ENCODE peak calls at places on chromosomes 6 and 20, in ten cellular contexts. One of them, this sample, is unnamed.
A peak's percentile ranks its signal among the peaks of the same experiment; 100 is the strongest.

GRCh38 chr6:111536888-111537287 is 53.9 kb upstream of the REV3L start:
- DNase-seq in astrocyte of the spinal cord: no peak
- DNase-seq in amygdala: no peak
- DNase-seq in Kasumi-1: peak; percentile 82
- DNase-seq in choroid plexus epithelial cell: peak; percentile 21
- DNase-seq in GM23248: no peak
- DNase-seq in CD8-positive, alpha-beta T cell: no peak
- DNase-seq in ecto neural progenitor cell: no peak
- DNase-seq in neural progenitor cell: no peak
- DNase-seq in GM13977: peak; percentile 23
- DNase-seq in this sample: no peak

GRCh38 chr6:156347251-156348049 is 429.7 kb upstream of the ARID1B start:
- DNase-seq in astrocyte of the spinal cord: peak; percentile 3
- DNase-seq in Kasumi-1: peak; percentile 18
- DNase-seq in ecto neural progenitor cell: no peak
- DNase-seq in GM13977: no peak
- DNase-seq in neural progenitor cell: no peak
- DNase-seq in choroid plexus epithelial cell: peak; percentile 2
- DNase-seq in CD8-positive, alpha-beta T cell: no peak
- DNase-seq in amygdala: no peak
- DNase-seq in GM23248: no peak
- DNase-seq in this sample: no peak

GRCh38 chr20:56624786-56625681 is 4.1 kb upstream of the TFAP2C start:
- DNase-seq in astrocyte of the spinal cord: no peak
- DNase-seq in GM13977: no peak
- DNase-seq in Kasumi-1: no peak
- DNase-seq in amygdala: no peak
- DNase-seq in ecto neural progenitor cell: peak; percentile 60
- DNase-seq in GM23248: no peak
- DNase-seq in choroid plexus epithelial cell: no peak
- DNase-seq in CD8-positive, alpha-beta T cell: no peak
- DNase-seq in neural progenitor cell: peak; percentile 55
- DNase-seq in this sample: no peak

GRCh38 chr6:36677059-36677749 is 1.3 kb upstream of the CDKN1A start:
- DNase-seq in neural progenitor cell: no peak
- DNase-seq in GM13977: no peak
- DNase-seq in Kasumi-1: no peak
- DNase-seq in amygdala: no peak
- DNase-seq in GM23248: peak; percentile 51
- DNase-seq in choroid plexus epithelial cell: peak; percentile 42
- DNase-seq in astrocyte of the spinal cord: peak; percentile 35
- DNase-seq in CD8-positive, alpha-beta T cell: no peak
- DNase-seq in ecto neural progenitor cell: no peak
- DNase-seq in this sample: no peak

GRCh38 chr20:36550797-36551299 is 9.5 kb downstream of the MYL9 start:
- DNase-seq in CD8-positive, alpha-beta T cell: no peak
- DNase-seq in choroid plexus epithelial cell: peak; percentile 31
- DNase-seq in GM13977: no peak
- DNase-seq in amygdala: no peak
- DNase-seq in GM23248: peak; percentile 22
- DNase-seq in neural progenitor cell: no peak
- DNase-seq in astrocyte of the spinal cord: no peak
- DNase-seq in ecto neural progenitor cell: no peak
- DNase-seq in Kasumi-1: no peak
- DNase-seq in this sample: no peak

GRCh38 chr6:170032706-170033309 is 258.1 kb downstream of the DLL1 start:
- DNase-seq in choroid plexus epithelial cell: no peak
- DNase-seq in neural progenitor cell: no peak
- DNase-seq in GM13977: no peak
- DNase-seq in astrocyte of the spinal cord: no peak
- DNase-seq in CD8-positive, alpha-beta T cell: no peak
- DNase-seq in GM23248: no peak
- DNase-seq in Kasumi-1: no peak
- DNase-seq in ecto neural progenitor cell: no peak
- DNase-seq in amygdala: no peak
- DNase-seq in this sample: no peak

GRCh38 chr6:25504661-25505060 is 147.4 kb upstream of the SCGN start:
- DNase-seq in amygdala: no peak
- DNase-seq in neural progenitor cell: peak; percentile 31
- DNase-seq in GM23248: peak; percentile 87
- DNase-seq in ecto neural progenitor cell: no peak
- DNase-seq in Kasumi-1: no peak
- DNase-seq in GM13977: no peak
- DNase-seq in CD8-positive, alpha-beta T cell: no peak
- DNase-seq in choroid plexus epithelial cell: no peak
- DNase-seq in astrocyte of the spinal cord: peak; percentile 80
- DNase-seq in this sample: peak; percentile 48

GRCh38 chr6:3022765-3023662 is 23.3 kb downstream of the NQO2 start:
- DNase-seq in GM13977: no peak
- DNase-seq in choroid plexus epithelial cell: no peak
- DNase-seq in GM23248: peak; percentile 52
- DNase-seq in Kasumi-1: peak; percentile 71
- DNase-seq in ecto neural progenitor cell: no peak
- DNase-seq in amygdala: no peak
- DNase-seq in CD8-positive, alpha-beta T cell: no peak
- DNase-seq in astrocyte of the spinal cord: no peak
- DNase-seq in neural progenitor cell: no peak
- DNase-seq in this sample: peak; percentile 60

GRCh38 chr20:54067606-54068174 is 2.7 kb downstream of the BCAS1 start:
- DNase-seq in GM13977: no peak
- DNase-seq in astrocyte of the spinal cord: peak; percentile 15
- DNase-seq in neural progenitor cell: no peak
- DNase-seq in GM23248: peak; percentile 59
- DNase-seq in amygdala: no peak
- DNase-seq in CD8-positive, alpha-beta T cell: no peak
- DNase-seq in choroid plexus epithelial cell: peak; percentile 13
- DNase-seq in Kasumi-1: no peak
- DNase-seq in ecto neural progenitor cell: no peak
- DNase-seq in this sample: peak; percentile 81

GRCh38 chr6:129493396-129493902 is 216.5 kb downstream of the ARHGAP18 start:
- DNase-seq in GM13977: no peak
- DNase-seq in amygdala: no peak
- DNase-seq in ecto neural progenitor cell: no peak
- DNase-seq in CD8-positive, alpha-beta T cell: no peak
- DNase-seq in choroid plexus epithelial cell: peak; percentile 34
- DNase-seq in neural progenitor cell: no peak
- DNase-seq in GM23248: peak; percentile 75
- DNase-seq in Kasumi-1: no peak
- DNase-seq in astrocyte of the spinal cord: peak; percentile 73
- DNase-seq in this sample: peak; percentile 35

GRCh38 chr6:114281496-114281895 is 61.3 kb downstream of the HS3ST5 start:
- DNase-seq in amygdala: no peak
- DNase-seq in Kasumi-1: peak; percentile 12
- DNase-seq in GM23248: no peak
- DNase-seq in neural progenitor cell: no peak
- DNase-seq in GM13977: no peak
- DNase-seq in choroid plexus epithelial cell: no peak
- DNase-seq in ecto neural progenitor cell: no peak
- DNase-seq in astrocyte of the spinal cord: no peak
- DNase-seq in CD8-positive, alpha-beta T cell: no peak
- DNase-seq in this sample: no peak

GRCh38 chr20:62481441-62482135 is 5.8 kb upstream of the GATA5 start:
- DNase-seq in neural progenitor cell: peak; percentile 58
- DNase-seq in Kasumi-1: no peak
- DNase-seq in astrocyte of the spinal cord: no peak
- DNase-seq in choroid plexus epithelial cell: no peak
- DNase-seq in GM23248: no peak
- DNase-seq in ecto neural progenitor cell: no peak
- DNase-seq in CD8-positive, alpha-beta T cell: no peak
- DNase-seq in GM13977: no peak
- DNase-seq in amygdala: no peak
- DNase-seq in this sample: no peak

GRCh38 chr20:39264506-39265172 is 302.5 kb downstream of the DHX35 start:
- DNase-seq in neural progenitor cell: peak; percentile 80
- DNase-seq in astrocyte of the spinal cord: peak; percentile 67
- DNase-seq in ecto neural progenitor cell: peak; percentile 71
- DNase-seq in choroid plexus epithelial cell: peak; percentile 85
- DNase-seq in GM23248: peak; percentile 89
- DNase-seq in amygdala: no peak
- DNase-seq in Kasumi-1: peak; percentile 74
- DNase-seq in GM13977: peak; percentile 56
- DNase-seq in CD8-positive, alpha-beta T cell: no peak
- DNase-seq in this sample: peak; percentile 52

GRCh38 chr6:43717822-43718221 is 30.2 kb upstream of the MRPS18A start:
- DNase-seq in GM23248: no peak
- DNase-seq in Kasumi-1: no peak
- DNase-seq in GM13977: no peak
- DNase-seq in amygdala: no peak
- DNase-seq in neural progenitor cell: no peak
- DNase-seq in CD8-positive, alpha-beta T cell: no peak
- DNase-seq in astrocyte of the spinal cord: no peak
- DNase-seq in ecto neural progenitor cell: no peak
- DNase-seq in choroid plexus epithelial cell: no peak
- DNase-seq in this sample: no peak

GRCh38 chr6:47103931-47104330 is 61.8 kb upstream of the ADGRF1 start:
- DNase-seq in Kasumi-1: no peak
- DNase-seq in astrocyte of the spinal cord: no peak
- DNase-seq in choroid plexus epithelial cell: peak; percentile 77
- DNase-seq in CD8-positive, alpha-beta T cell: no peak
- DNase-seq in ecto neural progenitor cell: no peak
- DNase-seq in GM23248: peak; percentile 31
- DNase-seq in GM13977: no peak
- DNase-seq in neural progenitor cell: no peak
- DNase-seq in amygdala: no peak
- DNase-seq in this sample: no peak

GRCh38 chr20:32970973-32971300 is 33.3 kb downstream of the SUN5 start:
- DNase-seq in choroid plexus epithelial cell: no peak
- DNase-seq in GM13977: no peak
- DNase-seq in GM23248: no peak
- DNase-seq in astrocyte of the spinal cord: no peak
- DNase-seq in Kasumi-1: no peak
- DNase-seq in CD8-positive, alpha-beta T cell: no peak
- DNase-seq in amygdala: no peak
- DNase-seq in ecto neural progenitor cell: peak; percentile 32
- DNase-seq in neural progenitor cell: no peak
- DNase-seq in this sample: no peak

GRCh38 chr6:2633763-2634150 is 117.0 kb downstream of the MYLK4 start:
- DNase-seq in Kasumi-1: no peak
- DNase-seq in GM13977: no peak
- DNase-seq in amygdala: no peak
- DNase-seq in choroid plexus epithelial cell: no peak
- DNase-seq in CD8-positive, alpha-beta T cell: no peak
- DNase-seq in neural progenitor cell: no peak
- DNase-seq in ecto neural progenitor cell: no peak
- DNase-seq in astrocyte of the spinal cord: no peak
- DNase-seq in GM23248: no peak
- DNase-seq in this sample: no peak

GRCh38 chr6:81814365-81815109 is 62.1 kb upstream of the TENT5A start:
- DNase-seq in amygdala: no peak
- DNase-seq in GM13977: no peak
- DNase-seq in Kasumi-1: no peak
- DNase-seq in choroid plexus epithelial cell: peak; percentile 65
- DNase-seq in CD8-positive, alpha-beta T cell: no peak
- DNase-seq in neural progenitor cell: no peak
- DNase-seq in GM23248: peak; percentile 75
- DNase-seq in ecto neural progenitor cell: no peak
- DNase-seq in astrocyte of the spinal cord: no peak
- DNase-seq in this sample: peak; percentile 39

GRCh38 chr6:164007881-164008280 is 593.4 kb downstream of the QKI start:
- DNase-seq in neural progenitor cell: no peak
- DNase-seq in amygdala: no peak
- DNase-seq in astrocyte of the spinal cord: no peak
- DNase-seq in GM23248: no peak
- DNase-seq in choroid plexus epithelial cell: no peak
- DNase-seq in Kasumi-1: no peak
- DNase-seq in CD8-positive, alpha-beta T cell: no peak
- DNase-seq in ecto neural progenitor cell: no peak
- DNase-seq in GM13977: no peak
- DNase-seq in this sample: peak; percentile 33

GRCh38 chr20:46939031-46939430 is 44.4 kb downstream of the EYA2 start:
- DNase-seq in GM13977: no peak
- DNase-seq in amygdala: no peak
- DNase-seq in choroid plexus epithelial cell: peak; percentile 33
- DNase-seq in astrocyte of the spinal cord: no peak
- DNase-seq in neural progenitor cell: peak; percentile 36
- DNase-seq in CD8-positive, alpha-beta T cell: no peak
- DNase-seq in Kasumi-1: no peak
- DNase-seq in ecto neural progenitor cell: no peak
- DNase-seq in GM23248: peak; percentile 43
- DNase-seq in this sample: no peak

GRCh38 chr6:158008894-158009891 is 27.5 kb downstream of the SYNJ2 start:
- DNase-seq in CD8-positive, alpha-beta T cell: no peak
- DNase-seq in GM23248: peak; percentile 84
- DNase-seq in amygdala: peak; percentile 32
- DNase-seq in choroid plexus epithelial cell: peak; percentile 54
- DNase-seq in GM13977: no peak
- DNase-seq in Kasumi-1: peak; percentile 59
- DNase-seq in ecto neural progenitor cell: no peak
- DNase-seq in astrocyte of the spinal cord: peak; percentile 46
- DNase-seq in neural progenitor cell: no peak
- DNase-seq in this sample: peak; percentile 73

GRCh38 chr20:61520761-61521460 is 268.9 kb downstream of the CDH4 start:
- DNase-seq in neural progenitor cell: no peak
- DNase-seq in ecto neural progenitor cell: no peak
- DNase-seq in amygdala: no peak
- DNase-seq in GM23248: peak; percentile 71
- DNase-seq in GM13977: no peak
- DNase-seq in CD8-positive, alpha-beta T cell: no peak
- DNase-seq in Kasumi-1: no peak
- DNase-seq in astrocyte of the spinal cord: peak; percentile 90
- DNase-seq in choroid plexus epithelial cell: peak; percentile 90
- DNase-seq in this sample: peak; percentile 84

GRCh38 chr6:46453756-46454316 is 37.4 kb downstream of the RCAN2 start:
- DNase-seq in choroid plexus epithelial cell: no peak
- DNase-seq in CD8-positive, alpha-beta T cell: no peak
- DNase-seq in Kasumi-1: no peak
- DNase-seq in GM13977: no peak
- DNase-seq in amygdala: no peak
- DNase-seq in astrocyte of the spinal cord: peak; percentile 33
- DNase-seq in neural progenitor cell: no peak
- DNase-seq in GM23248: peak; percentile 46
- DNase-seq in ecto neural progenitor cell: no peak
- DNase-seq in this sample: peak; percentile 40

GRCh38 chr6:99833034-99833433 is 161.0 kb downstream of the MCHR2 start:
- DNase-seq in amygdala: no peak
- DNase-seq in Kasumi-1: no peak
- DNase-seq in GM13977: no peak
- DNase-seq in GM23248: no peak
- DNase-seq in choroid plexus epithelial cell: no peak
- DNase-seq in ecto neural progenitor cell: no peak
- DNase-seq in neural progenitor cell: no peak
- DNase-seq in CD8-positive, alpha-beta T cell: no peak
- DNase-seq in astrocyte of the spinal cord: no peak
- DNase-seq in this sample: no peak

GRCh38 chr6:112049996-112050395 is 3.9 kb upstream of the CCN6 start:
- DNase-seq in GM13977: no peak
- DNase-seq in CD8-positive, alpha-beta T cell: no peak
- DNase-seq in neural progenitor cell: no peak
- DNase-seq in ecto neural progenitor cell: no peak
- DNase-seq in GM23248: no peak
- DNase-seq in choroid plexus epithelial cell: no peak
- DNase-seq in Kasumi-1: no peak
- DNase-seq in amygdala: no peak
- DNase-seq in astrocyte of the spinal cord: no peak
- DNase-seq in this sample: no peak

GRCh38 chr6:82553863-82554531 is 190.4 kb downstream of the TPBG start:
- DNase-seq in choroid plexus epithelial cell: peak; percentile 66
- DNase-seq in ecto neural progenitor cell: no peak
- DNase-seq in CD8-positive, alpha-beta T cell: no peak
- DNase-seq in GM23248: no peak
- DNase-seq in Kasumi-1: no peak
- DNase-seq in GM13977: no peak
- DNase-seq in neural progenitor cell: no peak
- DNase-seq in astrocyte of the spinal cord: peak; percentile 31
- DNase-seq in amygdala: no peak
- DNase-seq in this sample: no peak

GRCh38 chr6:131982740-131983259 is 31.6 kb upstream of the CCN2 start:
- DNase-seq in GM23248: peak; percentile 86
- DNase-seq in amygdala: no peak
- DNase-seq in CD8-positive, alpha-beta T cell: no peak
- DNase-seq in ecto neural progenitor cell: no peak
- DNase-seq in astrocyte of the spinal cord: peak; percentile 96
- DNase-seq in neural progenitor cell: no peak
- DNase-seq in GM13977: no peak
- DNase-seq in Kasumi-1: no peak
- DNase-seq in choroid plexus epithelial cell: peak; percentile 88
- DNase-seq in this sample: peak; percentile 67

GRCh38 chr6:10968776-10969175 is 75.3 kb downstream of the ELOVL2 start:
- DNase-seq in ecto neural progenitor cell: no peak
- DNase-seq in GM13977: no peak
- DNase-seq in GM23248: peak; percentile 86
- DNase-seq in Kasumi-1: no peak
- DNase-seq in astrocyte of the spinal cord: peak; percentile 37
- DNase-seq in CD8-positive, alpha-beta T cell: no peak
- DNase-seq in choroid plexus epithelial cell: peak; percentile 87
- DNase-seq in neural progenitor cell: no peak
- DNase-seq in amygdala: no peak
- DNase-seq in this sample: no peak

This sample was measured in Daoy.